ENCODE peak calls at places on chromosomes 13 and 19, in seven cellular contexts. One of them, this sample, is unnamed.

GRCh38 chr19:42176990-42177685 is 40.3 kb downstream of the DEDD2 start:
- DNase-seq in CD4-positive, alpha-beta T cell: peak; percentile 77
- DNase-seq in CD8-positive, alpha-beta memory T cell: peak; percentile 70
- DNase-seq in epithelial cell of proximal tubule: no peak
- DNase-seq in NCI-H2081 treated with DMSO at 0.1 percent for 48 hours: no peak
- DNase-seq in NCI-H1092: peak; percentile 88
- DNase-seq in pancreas: peak; percentile 87
- DNase-seq in this sample: peak; percentile 82

GRCh38 chr19:40799558-40800338 is 757 bp downstream of the EGLN2 start:
- DNase-seq in CD4-positive, alpha-beta T cell: peak; percentile 39
- DNase-seq in CD8-positive, alpha-beta memory T cell: peak; percentile 27
- DNase-seq in epithelial cell of proximal tubule: no peak
- DNase-seq in NCI-H2081 treated with DMSO at 0.1 percent for 48 hours: no peak
- DNase-seq in NCI-H1092: no peak
- DNase-seq in pancreas: peak; percentile 87
- DNase-seq in this sample: peak; percentile 39

GRCh38 chr19:3397266-3398022 is 31.1 kb downstream of the NFIC start:
- DNase-seq in CD4-positive, alpha-beta T cell: no peak
- DNase-seq in CD8-positive, alpha-beta memory T cell: no peak
- DNase-seq in epithelial cell of proximal tubule: no peak
- DNase-seq in NCI-H2081 treated with DMSO at 0.1 percent for 48 hours: no peak
- DNase-seq in NCI-H1092: no peak
- DNase-seq in pancreas: peak; percentile 85
- DNase-seq in this sample: no peak

GRCh38 chr19:40609561-40610395 is 8.6 kb downstream of the LTBP4 start:
- DNase-seq in CD4-positive, alpha-beta T cell: peak; percentile 85
- DNase-seq in CD8-positive, alpha-beta memory T cell: peak; percentile 78
- DNase-seq in epithelial cell of proximal tubule: no peak
- DNase-seq in NCI-H2081 treated with DMSO at 0.1 percent for 48 hours: no peak
- DNase-seq in NCI-H1092: no peak
- DNase-seq in pancreas: peak; percentile 97
- DNase-seq in this sample: peak; percentile 94

GRCh38 chr13:100650321-100650720 is 24.3 kb downstream of the TMTC4 start:
- DNase-seq in CD4-positive, alpha-beta T cell: no peak
- DNase-seq in CD8-positive, alpha-beta memory T cell: no peak
- DNase-seq in epithelial cell of proximal tubule: no peak
- DNase-seq in NCI-H2081 treated with DMSO at 0.1 percent for 48 hours: peak; percentile 31
- DNase-seq in NCI-H1092: peak; percentile 97
- DNase-seq in pancreas: no peak
- DNase-seq in this sample: peak; percentile 92

GRCh38 chr13:32234914-32235313 is 80.2 kb downstream of the ZAR1L start:
- DNase-seq in CD4-positive, alpha-beta T cell: no peak
- DNase-seq in CD8-positive, alpha-beta memory T cell: no peak
- DNase-seq in epithelial cell of proximal tubule: no peak
- DNase-seq in NCI-H2081 treated with DMSO at 0.1 percent for 48 hours: no peak
- DNase-seq in NCI-H1092: no peak
- DNase-seq in pancreas: no peak
- DNase-seq in this sample: no peak

GRCh38 chr19:308471-309205 is 17.4 kb upstream of the PLPP2 start:
- DNase-seq in CD4-positive, alpha-beta T cell: no peak
- DNase-seq in CD8-positive, alpha-beta memory T cell: no peak
- DNase-seq in epithelial cell of proximal tubule: no peak
- DNase-seq in NCI-H2081 treated with DMSO at 0.1 percent for 48 hours: no peak
- DNase-seq in NCI-H1092: no peak
- DNase-seq in pancreas: peak; percentile 57
- DNase-seq in this sample: no peak

GRCh38 chr19:43581467-43581866 is 5.9 kb downstream of the PINLYP start:
- DNase-seq in CD4-positive, alpha-beta T cell: no peak
- DNase-seq in CD8-positive, alpha-beta memory T cell: no peak
- DNase-seq in epithelial cell of proximal tubule: no peak
- DNase-seq in NCI-H2081 treated with DMSO at 0.1 percent for 48 hours: no peak
- DNase-seq in NCI-H1092: no peak
- DNase-seq in pancreas: no peak
- DNase-seq in this sample: no peak

GRCh38 chr13:98462241-98462882 is 114.5 kb downstream of the STK24 start:
- DNase-seq in CD4-positive, alpha-beta T cell: no peak
- DNase-seq in CD8-positive, alpha-beta memory T cell: no peak
- DNase-seq in epithelial cell of proximal tubule: no peak
- DNase-seq in NCI-H2081 treated with DMSO at 0.1 percent for 48 hours: no peak
- DNase-seq in NCI-H1092: no peak
- DNase-seq in pancreas: no peak
- DNase-seq in this sample: no peak

GRCh38 chr13:33376212-33376611 is 90.7 kb upstream of the STARD13 start:
- DNase-seq in CD4-positive, alpha-beta T cell: no peak
- DNase-seq in CD8-positive, alpha-beta memory T cell: no peak
- DNase-seq in epithelial cell of proximal tubule: no peak
- DNase-seq in NCI-H2081 treated with DMSO at 0.1 percent for 48 hours: no peak
- DNase-seq in NCI-H1092: no peak
- DNase-seq in pancreas: no peak
- DNase-seq in this sample: no peak

GRCh38 chr13:39274926-39275325 is 236.7 kb downstream of the NHLRC3 start:
- DNase-seq in CD4-positive, alpha-beta T cell: no peak
- DNase-seq in CD8-positive, alpha-beta memory T cell: no peak
- DNase-seq in epithelial cell of proximal tubule: no peak
- DNase-seq in NCI-H2081 treated with DMSO at 0.1 percent for 48 hours: no peak
- DNase-seq in NCI-H1092: no peak
- DNase-seq in pancreas: no peak
- DNase-seq in this sample: no peak

GRCh38 chr13:39616087-39616694 is 13.2 kb upstream of the LHFPL6 start:
- DNase-seq in CD4-positive, alpha-beta T cell: no peak
- DNase-seq in CD8-positive, alpha-beta memory T cell: peak; percentile 27
- DNase-seq in epithelial cell of proximal tubule: no peak
- DNase-seq in NCI-H2081 treated with DMSO at 0.1 percent for 48 hours: peak; percentile 23
- DNase-seq in NCI-H1092: peak; percentile 68
- DNase-seq in pancreas: no peak
- DNase-seq in this sample: peak; percentile 58

GRCh38 chr13:44543424-44543823 is 32.7 kb downstream of the TSC22D1 start:
- DNase-seq in CD4-positive, alpha-beta T cell: no peak
- DNase-seq in CD8-positive, alpha-beta memory T cell: no peak
- DNase-seq in epithelial cell of proximal tubule: peak; percentile 18
- DNase-seq in NCI-H2081 treated with DMSO at 0.1 percent for 48 hours: no peak
- DNase-seq in NCI-H1092: no peak
- DNase-seq in pancreas: no peak
- DNase-seq in this sample: no peak

GRCh38 chr19:4506449-4507149 is 11.7 kb downstream of the PLIN4 start:
- DNase-seq in CD4-positive, alpha-beta T cell: no peak
- DNase-seq in CD8-positive, alpha-beta memory T cell: no peak
- DNase-seq in epithelial cell of proximal tubule: no peak
- DNase-seq in NCI-H2081 treated with DMSO at 0.1 percent for 48 hours: no peak
- DNase-seq in NCI-H1092: no peak
- DNase-seq in pancreas: no peak
- DNase-seq in this sample: no peak

GRCh38 chr13:98622926-98623325 is 46.0 kb upstream of the STK24 start:
- DNase-seq in CD4-positive, alpha-beta T cell: no peak
- DNase-seq in CD8-positive, alpha-beta memory T cell: no peak
- DNase-seq in epithelial cell of proximal tubule: no peak
- DNase-seq in NCI-H2081 treated with DMSO at 0.1 percent for 48 hours: no peak
- DNase-seq in NCI-H1092: no peak
- DNase-seq in pancreas: no peak
- DNase-seq in this sample: no peak

GRCh38 chr19:2815191-2815614 is 4.5 kb upstream of the ZNF554 start:
- DNase-seq in CD4-positive, alpha-beta T cell: no peak
- DNase-seq in CD8-positive, alpha-beta memory T cell: no peak
- DNase-seq in epithelial cell of proximal tubule: no peak
- DNase-seq in NCI-H2081 treated with DMSO at 0.1 percent for 48 hours: no peak
- DNase-seq in NCI-H1092: no peak
- DNase-seq in pancreas: no peak
- DNase-seq in this sample: no peak

GRCh38 chr13:29503041-29503837 is 92.2 kb downstream of the SLC7A1 start:
- DNase-seq in CD4-positive, alpha-beta T cell: no peak
- DNase-seq in CD8-positive, alpha-beta memory T cell: no peak
- DNase-seq in epithelial cell of proximal tubule: no peak
- DNase-seq in NCI-H2081 treated with DMSO at 0.1 percent for 48 hours: no peak
- DNase-seq in NCI-H1092: no peak
- DNase-seq in pancreas: no peak
- DNase-seq in this sample: no peak

GRCh38 chr13:112622375-112622774 is 34.4 kb upstream of the TUBGCP3 start:
- DNase-seq in CD4-positive, alpha-beta T cell: no peak
- DNase-seq in CD8-positive, alpha-beta memory T cell: no peak
- DNase-seq in epithelial cell of proximal tubule: no peak
- DNase-seq in NCI-H2081 treated with DMSO at 0.1 percent for 48 hours: no peak
- DNase-seq in NCI-H1092: no peak
- DNase-seq in pancreas: no peak
- DNase-seq in this sample: no peak

GRCh38 chr19:35000647-35001501 is 751 bp downstream of the GRAMD1A start:
- DNase-seq in CD4-positive, alpha-beta T cell: peak; percentile 63
- DNase-seq in CD8-positive, alpha-beta memory T cell: peak; percentile 76
- DNase-seq in epithelial cell of proximal tubule: no peak
- DNase-seq in NCI-H2081 treated with DMSO at 0.1 percent for 48 hours: no peak
- DNase-seq in NCI-H1092: no peak
- DNase-seq in pancreas: peak; percentile 87
- DNase-seq in this sample: peak; percentile 44

GRCh38 chr13:76667551-76667950 is 218.7 kb downstream of the KCTD12 start:
- DNase-seq in CD4-positive, alpha-beta T cell: no peak
- DNase-seq in CD8-positive, alpha-beta memory T cell: peak; percentile 37
- DNase-seq in epithelial cell of proximal tubule: no peak
- DNase-seq in NCI-H2081 treated with DMSO at 0.1 percent for 48 hours: no peak
- DNase-seq in NCI-H1092: peak; percentile 35
- DNase-seq in pancreas: no peak
- DNase-seq in this sample: peak; percentile 24

GRCh38 chr19:5147971-5148793 is 179.3 kb downstream of the KDM4B start:
- DNase-seq in CD4-positive, alpha-beta T cell: peak; percentile 25
- DNase-seq in CD8-positive, alpha-beta memory T cell: no peak
- DNase-seq in epithelial cell of proximal tubule: no peak
- DNase-seq in NCI-H2081 treated with DMSO at 0.1 percent for 48 hours: no peak
- DNase-seq in NCI-H1092: no peak
- DNase-seq in pancreas: no peak
- DNase-seq in this sample: no peak

GRCh38 chr19:40662925-40663711 is 27.3 kb downstream of the NUMBL start:
- DNase-seq in CD4-positive, alpha-beta T cell: peak; percentile 98
- DNase-seq in CD8-positive, alpha-beta memory T cell: peak; percentile 88
- DNase-seq in epithelial cell of proximal tubule: peak; percentile 9
- DNase-seq in NCI-H2081 treated with DMSO at 0.1 percent for 48 hours: peak; percentile 3
- DNase-seq in NCI-H1092: peak; percentile 59
- DNase-seq in pancreas: peak; percentile 97
- DNase-seq in this sample: peak; percentile 95

GRCh38 chr19:1274081-1274851 is 1.1 kb upstream of the FAM174C start:
- DNase-seq in CD4-positive, alpha-beta T cell: no peak
- DNase-seq in CD8-positive, alpha-beta memory T cell: no peak
- DNase-seq in epithelial cell of proximal tubule: no peak
- DNase-seq in NCI-H2081 treated with DMSO at 0.1 percent for 48 hours: no peak
- DNase-seq in NCI-H1092: no peak
- DNase-seq in pancreas: no peak
- DNase-seq in this sample: no peak

GRCh38 chr13:24274452-24274971 is 34.9 kb upstream of the C1QTNF9 start:
- DNase-seq in CD4-positive, alpha-beta T cell: peak; percentile 48
- DNase-seq in CD8-positive, alpha-beta memory T cell: peak; percentile 61
- DNase-seq in epithelial cell of proximal tubule: no peak
- DNase-seq in NCI-H2081 treated with DMSO at 0.1 percent for 48 hours: no peak
- DNase-seq in NCI-H1092: no peak
- DNase-seq in pancreas: no peak
- DNase-seq in this sample: no peak

GRCh38 chr19:6210091-6210490 is 69.7 kb downstream of the MLLT1 start:
- DNase-seq in CD4-positive, alpha-beta T cell: no peak
- DNase-seq in CD8-positive, alpha-beta memory T cell: no peak
- DNase-seq in epithelial cell of proximal tubule: no peak
- DNase-seq in NCI-H2081 treated with DMSO at 0.1 percent for 48 hours: no peak
- DNase-seq in NCI-H1092: no peak
- DNase-seq in pancreas: peak; percentile 13
- DNase-seq in this sample: no peak

GRCh38 chr19:6761053-6761676 is 6.1 kb downstream of the SH2D3A start:
- DNase-seq in CD4-positive, alpha-beta T cell: no peak
- DNase-seq in CD8-positive, alpha-beta memory T cell: no peak
- DNase-seq in epithelial cell of proximal tubule: no peak
- DNase-seq in NCI-H2081 treated with DMSO at 0.1 percent for 48 hours: no peak
- DNase-seq in NCI-H1092: no peak
- DNase-seq in pancreas: no peak
- DNase-seq in this sample: no peak

GRCh38 chr13:58882556-58882955 is 1251.0 kb downstream of the PCDH17 start:
- DNase-seq in CD4-positive, alpha-beta T cell: no peak
- DNase-seq in CD8-positive, alpha-beta memory T cell: no peak
- DNase-seq in epithelial cell of proximal tubule: no peak
- DNase-seq in NCI-H2081 treated with DMSO at 0.1 percent for 48 hours: no peak
- DNase-seq in NCI-H1092: no peak
- DNase-seq in pancreas: no peak
- DNase-seq in this sample: no peak

GRCh38 chr19:32266453-32266852 is 79.0 kb upstream of the ZNF507 start:
- DNase-seq in CD4-positive, alpha-beta T cell: no peak
- DNase-seq in CD8-positive, alpha-beta memory T cell: no peak
- DNase-seq in epithelial cell of proximal tubule: no peak
- DNase-seq in NCI-H2081 treated with DMSO at 0.1 percent for 48 hours: no peak
- DNase-seq in NCI-H1092: no peak
- DNase-seq in pancreas: no peak
- DNase-seq in this sample: no peak

GRCh38 chr13:42354246-42355117 is 82.5 kb downstream of the AKAP11 start:
- DNase-seq in CD4-positive, alpha-beta T cell: peak; percentile 47
- DNase-seq in CD8-positive, alpha-beta memory T cell: no peak
- DNase-seq in epithelial cell of proximal tubule: no peak
- DNase-seq in NCI-H2081 treated with DMSO at 0.1 percent for 48 hours: no peak
- DNase-seq in NCI-H1092: no peak
- DNase-seq in pancreas: no peak
- DNase-seq in this sample: no peak

GRCh38 chr19:18044825-18045304 is 36.9 kb downstream of the ARRDC2 start:
- DNase-seq in CD4-positive, alpha-beta T cell: peak; percentile 81
- DNase-seq in CD8-positive, alpha-beta memory T cell: peak; percentile 83
- DNase-seq in epithelial cell of proximal tubule: no peak
- DNase-seq in NCI-H2081 treated with DMSO at 0.1 percent for 48 hours: no peak
- DNase-seq in NCI-H1092: peak; percentile 31
- DNase-seq in pancreas: peak; percentile 83
- DNase-seq in this sample: peak; percentile 15